ENCODE peak calls at places on chromosomes 13 and 19, in nine cellular contexts. W, J, H, R, T, O, S, A and I are unnamed samples.

GRCh38 chr19:55086730-55087541 is 11.3 kb downstream of the EPS8L1 start:
- DNase-seq in W (no peak), J (peak), H (peak), R (peak), T (peak), O (peak), S (peak), A (peak), I (no peak)

GRCh38 chr19:41646589-41647204 is 19.8 kb upstream of the CEACAM4 start:
- DNase-seq in W (peak), J (no peak), H (peak), R (no peak), T (no peak), O (peak), S (no peak), A (no peak), I (no peak)

GRCh38 chr19:4831351-4832340 is at the start of gene TICAM1:
- DNase-seq in W (no peak), J (no peak), H (peak), R (peak), T (peak), O (peak), S (peak), A (peak), I (no peak)

GRCh38 chr19:17281391-17282304 is at the start of gene ANKLE1:
- DNase-seq in W (no peak), J (no peak), H (no peak), R (no peak), T (peak), O (no peak), S (no peak), A (peak), I (peak)

GRCh38 chr19:4980087-4980486 is 11.2 kb downstream of the KDM4B start:
- DNase-seq in W (no peak), J (no peak), H (no peak), R (no peak), T (no peak), O (no peak), S (no peak), A (no peak), I (no peak)

GRCh38 chr13:44063881-44064280 is 184.2 kb downstream of the LACC1 start:
- DNase-seq in W (no peak), J (no peak), H (peak), R (no peak), T (no peak), O (no peak), S (no peak), A (no peak), I (no peak)

GRCh38 chr13:40130871-40131636 is 475.6 kb downstream of the COG6 start:
- DNase-seq in W (peak), J (no peak), H (peak), R (no peak), T (peak), O (no peak), S (no peak), A (no peak), I (no peak)

GRCh38 chr13:114315074-114315785 is 927 bp downstream of the CHAMP1 start:
- DNase-seq in W (no peak), J (no peak), H (no peak), R (no peak), T (no peak), O (no peak), S (no peak), A (no peak), I (no peak)

GRCh38 chr13:30371649-30372265 is 50.5 kb upstream of the UBE2L5 start:
- DNase-seq in W (peak), J (no peak), H (peak), R (peak), T (peak), O (peak), S (peak), A (no peak), I (peak)

GRCh38 chr19:28656644-28657043 is 556.3 kb downstream of the UQCRFS1 start:
- DNase-seq in W (no peak), J (no peak), H (no peak), R (no peak), T (no peak), O (no peak), S (no peak), A (no peak), I (no peak)

GRCh38 chr19:54526972-54527371 is 24.3 kb downstream of the LAIR2 start:
- DNase-seq in W (no peak), J (no peak), H (no peak), R (no peak), T (no peak), O (no peak), S (no peak), A (no peak), I (no peak)

GRCh38 chr19:16541526-16542044 is 652 bp downstream of the CHERP start:
- DNase-seq in W (no peak), J (no peak), H (peak), R (no peak), T (no peak), O (no peak), S (no peak), A (peak), I (no peak)

GRCh38 chr13:93956416-93956815 is 523.1 kb downstream of the DCT start:
- DNase-seq in W (no peak), J (no peak), H (no peak), R (no peak), T (no peak), O (no peak), S (no peak), A (no peak), I (no peak)

GRCh38 chr19:11196406-11197287 is 698 bp downstream of the KANK2 start:
- DNase-seq in W (no peak), J (no peak), H (peak), R (no peak), T (no peak), O (peak), S (peak), A (peak), I (no peak)

GRCh38 chr19:17942582-17943283 is 9.9 kb downstream of the CCDC124 start:
- DNase-seq in W (no peak), J (no peak), H (no peak), R (no peak), T (no peak), O (peak), S (no peak), A (no peak), I (no peak)

GRCh38 chr19:37999309-38000213 is 92.6 kb downstream of the SIPA1L3 start:
- DNase-seq in W (peak), J (peak), H (peak), R (no peak), T (no peak), O (no peak), S (peak), A (peak), I (no peak)

GRCh38 chr19:28456708-28457320 is 756.1 kb downstream of the UQCRFS1 start:
- DNase-seq in W (no peak), J (no peak), H (no peak), R (no peak), T (no peak), O (no peak), S (no peak), A (no peak), I (no peak)

GRCh38 chr19:53394522-53394973 is 401 bp upstream of the ZNF765 start:
- DNase-seq in W (no peak), J (no peak), H (peak), R (peak), T (peak), O (peak), S (peak), A (peak), I (peak)

GRCh38 chr19:21698215-21698614 is 69.2 kb downstream of the ZNF100 start:
- DNase-seq in W (no peak), J (no peak), H (peak), R (no peak), T (no peak), O (no peak), S (no peak), A (no peak), I (no peak)

GRCh38 chr19:29293736-29294342 is 80.9 kb upstream of the UQCRFS1 start:
- DNase-seq in W (no peak), J (no peak), H (no peak), R (peak), T (no peak), O (no peak), S (no peak), A (no peak), I (no peak)

GRCh38 chr19:14113762-14114414 is 3.7 kb downstream of the PRKACA start:
- DNase-seq in W (peak), J (no peak), H (no peak), R (no peak), T (peak), O (no peak), S (no peak), A (peak), I (no peak)

GRCh38 chr19:17404621-17405249 is 695 bp downstream of the BST2 start:
- DNase-seq in W (no peak), J (no peak), H (no peak), R (no peak), T (no peak), O (no peak), S (no peak), A (no peak), I (no peak)

GRCh38 chr13:23631676-23632622 is 61.7 kb downstream of the TNFRSF19 start:
- DNase-seq in W (no peak), J (no peak), H (no peak), R (no peak), T (no peak), O (no peak), S (no peak), A (no peak), I (no peak)

GRCh38 chr13:109868583-109869311 is 82.4 kb upstream of the IRS2 start:
- DNase-seq in W (no peak), J (no peak), H (peak), R (no peak), T (no peak), O (no peak), S (no peak), A (no peak), I (no peak)

GRCh38 chr13:111552891-111553637 is 232.6 kb downstream of the TEX29 start:
- DNase-seq in W (no peak), J (no peak), H (no peak), R (peak), T (no peak), O (no peak), S (no peak), A (no peak), I (no peak)

GRCh38 chr19:4521170-4521887 is 3.0 kb upstream of the PLIN4 start:
- DNase-seq in W (no peak), J (no peak), H (peak), R (no peak), T (no peak), O (no peak), S (no peak), A (no peak), I (no peak)

GRCh38 chr19:51066816-51067215 is 1.9 kb upstream of the KLK13 start:
- DNase-seq in W (no peak), J (no peak), H (no peak), R (no peak), T (no peak), O (no peak), S (no peak), A (no peak), I (no peak)

DNA sequence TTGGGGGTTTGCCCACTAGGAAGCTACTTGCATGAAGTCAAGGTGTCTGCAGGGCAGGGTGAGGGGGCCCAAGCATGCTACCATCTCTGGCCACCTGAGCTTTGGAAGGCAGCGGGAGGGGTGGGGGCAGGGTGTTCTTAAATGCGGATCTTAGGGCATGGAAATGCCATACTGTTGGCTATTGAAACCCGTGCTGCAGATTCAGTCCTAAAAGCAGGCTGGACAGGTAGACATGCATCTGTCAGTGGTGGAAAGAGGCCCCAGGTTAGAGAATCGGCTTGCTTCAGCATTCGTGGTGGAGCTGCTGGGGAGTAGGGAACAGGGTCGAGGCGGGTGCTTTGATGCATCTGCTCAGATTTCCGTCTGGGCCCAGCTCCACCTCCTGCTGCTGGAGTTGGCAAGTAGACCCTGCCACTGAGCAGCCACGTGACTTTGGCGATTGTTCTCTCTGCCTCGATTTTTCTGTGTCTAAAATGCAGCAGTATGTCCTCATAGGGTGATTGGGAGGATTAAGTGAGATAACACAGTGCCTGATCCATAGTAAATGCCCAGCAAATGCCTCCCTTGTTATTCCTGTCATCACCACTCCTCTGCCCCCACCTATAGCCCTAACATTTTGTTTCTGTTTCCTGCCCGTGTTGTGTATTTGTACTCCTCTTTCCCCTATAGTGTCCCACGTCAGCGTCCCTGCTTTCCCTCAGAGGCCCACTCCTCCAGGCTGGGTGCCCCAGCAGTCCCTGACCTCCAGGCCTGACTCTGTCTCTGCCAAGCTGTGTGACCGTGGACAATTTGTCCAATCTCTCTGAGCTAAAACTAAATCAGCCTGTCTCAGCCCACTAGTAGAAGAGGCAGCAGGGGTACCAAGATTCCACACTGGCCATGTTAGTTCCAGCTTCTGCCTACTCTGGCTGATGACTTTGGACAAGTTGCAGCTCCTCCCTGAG is 5.8 kb downstream of the PPP1R37 start:
- DNase-seq in W (no peak), J (no peak), H (peak), R (no peak), T (no peak), O (peak), S (no peak), A (peak), I (no peak)
- H3K4me3 ChIP-seq in W (no peak), J (peak), H (peak), R (no peak), T (no peak), O (peak), S (no peak), A (peak), I (no peak)

DNA sequence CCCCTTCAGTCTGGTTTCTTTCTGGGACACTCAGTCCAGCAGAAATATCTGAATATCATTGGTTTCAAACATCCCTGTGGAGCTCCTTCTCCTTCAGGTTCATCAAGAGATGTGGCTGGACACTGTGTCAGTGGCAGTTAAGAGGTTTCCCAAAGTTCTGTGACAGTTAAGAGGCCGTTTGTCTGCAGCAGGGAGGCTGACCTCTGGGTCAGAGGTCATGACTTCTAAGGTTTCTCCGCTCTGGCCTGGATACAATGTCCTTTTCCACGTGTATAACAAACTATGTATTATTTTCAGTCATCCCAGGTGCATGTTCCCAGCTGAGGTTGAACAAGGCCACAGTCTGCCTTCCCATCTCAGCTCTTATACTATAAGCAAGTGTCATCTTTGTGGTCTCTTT is 174.9 kb downstream of the B3GLCT start:
- DNase-seq in W (no peak), J (no peak), H (no peak), R (no peak), T (no peak), O (no peak), S (no peak), A (no peak), I (no peak)
- H3K4me3 ChIP-seq in W (no peak), J (no peak), H (no peak), R (no peak), T (no peak), O (no peak), S (no peak), A (no peak), I (no peak)

GRCh38 chr19:7161292-7161691 is 91.8 kb downstream of the ZNF557 start:
- DNase-seq in W (no peak), J (no peak), H (no peak), R (no peak), T (no peak), O (no peak), S (no peak), A (no peak), I (no peak)

GRCh38 chr19:7159105-7159933 is 89.8 kb downstream of the ZNF557 start:
- DNase-seq in W (no peak), J (peak), H (peak), R (peak), T (no peak), O (no peak), S (no peak), A (peak), I (no peak)
- H3K4me3 ChIP-seq in W (no peak), J (no peak), H (no peak), R (no peak), T (no peak), O (no peak), S (no peak), A (peak), I (no peak)

GRCh38 chr19:36009220-36009619 is 607 bp upstream of the SYNE4 start:
- DNase-seq in W (no peak), J (peak), H (peak), R (peak), T (peak), O (peak), S (peak), A (peak), I (no peak)
- H3K4me3 ChIP-seq in W (peak), J (peak), H (peak), R (no peak), T (peak), O (peak), S (peak), A (peak), I (peak)

DNA sequence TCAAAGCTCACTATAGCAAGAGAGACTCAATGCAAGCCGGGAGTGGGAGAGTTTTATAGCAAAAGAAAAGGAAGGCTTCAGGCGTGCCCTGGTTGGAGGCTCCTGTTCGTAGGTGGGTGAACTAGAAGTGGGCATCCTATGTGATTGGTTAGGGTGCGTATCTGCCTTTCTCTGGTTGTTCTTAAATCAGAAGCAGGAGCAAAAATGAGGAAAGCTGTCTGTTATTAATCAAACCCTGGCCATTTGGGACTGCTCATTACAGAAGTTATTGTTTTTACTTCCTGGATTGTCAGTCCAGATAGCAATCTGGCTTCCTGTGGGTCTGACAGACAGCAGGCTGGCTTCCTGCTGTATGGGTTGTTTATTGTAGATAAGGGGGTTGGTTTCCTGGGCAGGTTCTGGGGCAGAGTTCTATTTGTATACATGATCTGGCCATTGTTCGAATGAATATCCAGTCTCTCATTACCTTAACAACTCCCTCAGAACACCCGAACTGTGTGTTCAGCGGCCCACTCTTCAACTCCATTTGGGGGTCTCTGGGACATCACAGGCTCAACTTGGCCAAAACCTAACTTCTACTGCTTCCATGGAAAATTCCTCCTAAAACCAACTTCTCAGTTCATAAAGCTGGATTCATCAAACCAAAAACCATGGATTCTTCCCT is 1.6 kb downstream of the ZNF792 start:
- DNase-seq in W (no peak), J (no peak), H (no peak), R (peak), T (peak), O (peak), S (no peak), A (no peak), I (no peak)
- H3K4me3 ChIP-seq in W (no peak), J (peak), H (no peak), R (no peak), T (peak), O (peak), S (no peak), A (peak), I (peak)

DNA sequence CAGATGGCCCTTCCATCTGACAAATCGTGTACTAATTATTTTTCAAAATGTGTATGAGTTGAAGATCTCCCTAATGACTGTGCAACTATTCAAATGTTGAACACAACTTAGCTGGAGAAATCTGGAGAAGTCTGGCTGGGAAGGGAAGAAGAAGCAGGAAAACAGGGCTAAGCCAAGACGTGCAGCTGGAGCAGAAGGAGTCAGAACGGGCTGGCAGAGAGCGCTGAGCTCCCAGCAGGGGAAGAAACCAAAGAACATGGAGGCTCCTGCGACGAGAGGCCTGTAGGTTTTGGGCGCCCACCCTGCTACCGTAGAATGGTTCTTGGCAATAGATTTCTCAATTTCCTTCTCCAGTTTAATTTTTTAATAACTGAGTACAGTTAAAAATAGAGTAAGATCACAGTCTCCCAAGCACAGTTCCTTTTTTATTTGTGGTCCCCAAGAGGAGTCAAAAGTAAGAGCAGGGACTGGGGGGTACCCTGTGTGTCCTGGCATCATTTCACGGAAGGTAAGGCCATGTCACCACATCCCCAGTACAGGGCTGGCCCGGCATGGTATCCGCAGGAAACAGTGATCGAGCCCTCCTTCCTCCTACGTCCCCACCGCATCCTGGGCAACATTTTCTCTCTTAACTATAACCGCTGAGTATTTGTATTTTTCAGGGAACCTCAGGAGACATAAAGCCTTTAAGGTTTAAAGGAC is 13.4 kb upstream of the LATS2 start:
- DNase-seq in W (no peak), J (no peak), H (peak), R (no peak), T (peak), O (no peak), S (no peak), A (no peak), I (no peak)
- H3K4me3 ChIP-seq in W (no peak), J (no peak), H (peak), R (no peak), T (peak), O (no peak), S (no peak), A (peak), I (peak)